ENCODE peak calls at places on chromosomes 12 and 14, in five cellular contexts. One of them, this sample, is unnamed.
A peak's percentile ranks its signal among the peaks of the same experiment; 100 is the strongest.

GRCh38 chr14:23153891-23154796 is 29.3 kb downstream of the SLC7A8 start:
- DNase-seq in central memory CD8-positive, alpha-beta T cell: no peak
- DNase-seq in adipocyte: peak; percentile 93
- DNase-seq in CD4-positive, alpha-beta T cell: no peak
- DNase-seq in T-helper 9 cell: no peak
- DNase-seq in this sample: no peak

GRCh38 chr14:57818511-57818910 is 47.4 kb downstream of the SLC35F4 start:
- DNase-seq in central memory CD8-positive, alpha-beta T cell: no peak
- DNase-seq in adipocyte: no peak
- DNase-seq in CD4-positive, alpha-beta T cell: no peak
- DNase-seq in T-helper 9 cell: no peak
- DNase-seq in this sample: no peak

GRCh38 chr14:68084256-68084655 is 264.7 kb downstream of the RAD51B start:
- DNase-seq in central memory CD8-positive, alpha-beta T cell: no peak
- DNase-seq in adipocyte: no peak
- DNase-seq in CD4-positive, alpha-beta T cell: no peak
- DNase-seq in T-helper 9 cell: no peak
- DNase-seq in this sample: no peak

GRCh38 chr12:67909681-67910080 is 79.6 kb upstream of the IFNG-AS1 start:
- DNase-seq in central memory CD8-positive, alpha-beta T cell: no peak
- DNase-seq in adipocyte: no peak
- DNase-seq in CD4-positive, alpha-beta T cell: no peak
- DNase-seq in T-helper 9 cell: no peak
- DNase-seq in this sample: no peak

GRCh38 chr14:93956514-93957332 is 19.6 kb downstream of the ASB2 start:
- DNase-seq in central memory CD8-positive, alpha-beta T cell: no peak
- DNase-seq in adipocyte: no peak
- DNase-seq in CD4-positive, alpha-beta T cell: no peak
- DNase-seq in T-helper 9 cell: no peak
- DNase-seq in this sample: no peak

GRCh38 chr14:94514351-94514750 is 5.1 kb upstream of the SERPINA12 start:
- DNase-seq in central memory CD8-positive, alpha-beta T cell: no peak
- DNase-seq in adipocyte: no peak
- DNase-seq in CD4-positive, alpha-beta T cell: no peak
- DNase-seq in T-helper 9 cell: no peak
- DNase-seq in this sample: no peak

GRCh38 chr14:96265387-96265786 is 9.4 kb downstream of the BDKRB1 start:
- DNase-seq in central memory CD8-positive, alpha-beta T cell: no peak
- DNase-seq in adipocyte: no peak
- DNase-seq in CD4-positive, alpha-beta T cell: no peak
- DNase-seq in T-helper 9 cell: no peak
- DNase-seq in this sample: no peak

GRCh38 chr12:92470608-92471021 is 232.2 kb upstream of the PLEKHG7 start:
- DNase-seq in central memory CD8-positive, alpha-beta T cell: no peak
- DNase-seq in adipocyte: no peak
- DNase-seq in CD4-positive, alpha-beta T cell: no peak
- DNase-seq in T-helper 9 cell: no peak
- DNase-seq in this sample: peak; percentile 18

GRCh38 chr12:106753526-106753925 is 21.0 kb upstream of the RIC8B start:
- DNase-seq in central memory CD8-positive, alpha-beta T cell: peak; percentile 16
- DNase-seq in adipocyte: no peak
- DNase-seq in CD4-positive, alpha-beta T cell: peak; percentile 15
- DNase-seq in T-helper 9 cell: no peak
- DNase-seq in this sample: peak; percentile 38

GRCh38 chr12:109900752-109901580 is 892 bp downstream of the TCHP start:
- DNase-seq in central memory CD8-positive, alpha-beta T cell: no peak
- DNase-seq in adipocyte: no peak
- DNase-seq in CD4-positive, alpha-beta T cell: no peak
- DNase-seq in T-helper 9 cell: no peak
- DNase-seq in this sample: no peak

GRCh38 chr12:6267007-6267721 is 43.3 kb upstream of the PLEKHG6 start:
- DNase-seq in central memory CD8-positive, alpha-beta T cell: no peak
- DNase-seq in adipocyte: peak; percentile 92
- DNase-seq in CD4-positive, alpha-beta T cell: no peak
- DNase-seq in T-helper 9 cell: no peak
- DNase-seq in this sample: no peak

GRCh38 chr14:61477845-61478438 is 156.6 kb downstream of the PRKCH start:
- DNase-seq in central memory CD8-positive, alpha-beta T cell: no peak
- DNase-seq in adipocyte: peak; percentile 56
- DNase-seq in CD4-positive, alpha-beta T cell: no peak
- DNase-seq in T-helper 9 cell: no peak
- DNase-seq in this sample: no peak

GRCh38 chr12:91990525-91990924 is 155.1 kb downstream of the BTG1 start:
- DNase-seq in central memory CD8-positive, alpha-beta T cell: no peak
- DNase-seq in adipocyte: peak; percentile 34
- DNase-seq in CD4-positive, alpha-beta T cell: no peak
- DNase-seq in T-helper 9 cell: no peak
- DNase-seq in this sample: no peak

GRCh38 chr12:127663716-127664115 is 603.3 kb upstream of the TMEM132C start:
- DNase-seq in central memory CD8-positive, alpha-beta T cell: no peak
- DNase-seq in adipocyte: no peak
- DNase-seq in CD4-positive, alpha-beta T cell: no peak
- DNase-seq in T-helper 9 cell: no peak
- DNase-seq in this sample: no peak

GRCh38 chr12:56126732-56127239 is 1.3 kb upstream of the ESYT1 start:
- DNase-seq in central memory CD8-positive, alpha-beta T cell: no peak
- DNase-seq in adipocyte: no peak
- DNase-seq in CD4-positive, alpha-beta T cell: no peak
- DNase-seq in T-helper 9 cell: no peak
- DNase-seq in this sample: peak; percentile 29

GRCh38 chr12:5797661-5798060 is 147.4 kb downstream of the ANO2 start:
- DNase-seq in central memory CD8-positive, alpha-beta T cell: no peak
- DNase-seq in adipocyte: no peak
- DNase-seq in CD4-positive, alpha-beta T cell: no peak
- DNase-seq in T-helper 9 cell: no peak
- DNase-seq in this sample: no peak

GRCh38 chr12:124805876-124806668 is 57.6 kb downstream of the SCARB1 start:
- DNase-seq in central memory CD8-positive, alpha-beta T cell: no peak
- DNase-seq in adipocyte: no peak
- DNase-seq in CD4-positive, alpha-beta T cell: no peak
- DNase-seq in T-helper 9 cell: no peak
- DNase-seq in this sample: no peak

GRCh38 chr12:57521475-57522018 is 1.1 kb upstream of the MBD6 start:
- DNase-seq in central memory CD8-positive, alpha-beta T cell: peak; percentile 16
- DNase-seq in adipocyte: no peak
- DNase-seq in CD4-positive, alpha-beta T cell: no peak
- DNase-seq in T-helper 9 cell: no peak
- DNase-seq in this sample: peak; percentile 40